ENCODE peak calls at places on chromosomes 16 and 17, in four cellular contexts. Y is A549, O is stomach, J is heart left ventricle. G is an unnamed sample. For H3K4me1, the result is how much of the 10 kb centered on the place peaks cover.

GRCh38 chr17:74877592-74878543 is 5.1 kb upstream of the FDXR start:
- DNase-seq in Y (no peak), O (peak), J (no peak), G (no peak)

GRCh38 chr17:8954339-8954738 is 11.2 kb downstream of the PIK3R5 start:
- DNase-seq in Y (no peak), O (peak), J (peak), G (peak)

GRCh38 chr17:47240806-47241205 is 12.8 kb upstream of the ITGB3 start:
- DNase-seq in Y (no peak), O (no peak), J (no peak), G (no peak)

GRCh38 chr16:16871196-16871595 is 492.3 kb downstream of the NPIPA7 start:
- DNase-seq in Y (no peak), O (no peak), J (no peak), G (no peak)

GRCh38 chr17:74289688-74290087 is 15.7 kb downstream of the DNAI2 start:
- DNase-seq in Y (no peak), O (no peak), J (no peak), G (no peak)

GRCh38 chr16:49698931-49699715 is 156.8 kb downstream of the ZNF423 start:
- DNase-seq in Y (no peak), O (no peak), J (peak), G (peak)

GRCh38 chr17:885971-886571 is 93.5 kb downstream of the NXN start:
- DNase-seq in Y (no peak), O (peak), J (peak), G (peak)

GRCh38 chr16:9597967-9598730 is 506.7 kb downstream of the HAPSTR1 start:
- DNase-seq in Y (no peak), O (no peak), J (no peak), G (no peak)

GRCh38 chr16:65832269-65832668 is 534.2 kb upstream of the CDH5 start:
- DNase-seq in Y (no peak), O (no peak), J (no peak), G (no peak)

GRCh38 chr16:9033125-9033830 is 58.2 kb upstream of the HAPSTR1 start:
- DNase-seq in Y (peak), O (peak), J (no peak), G (no peak)

GRCh38 chr17:64097196-64097936 is 32.6 kb downstream of the ERN1 start:
- DNase-seq in Y (no peak), O (no peak), J (no peak), G (no peak)

GRCh38 chr16:63363738-63364137 is 1327.5 kb upstream of the CDH8 start:
- DNase-seq in Y (no peak), O (no peak), J (no peak), G (no peak)

GRCh38 chr16:4293181-4293716 is 20.4 kb upstream of the TFAP4 start:
- DNase-seq in Y (no peak), O (no peak), J (no peak), G (no peak)

DNA sequence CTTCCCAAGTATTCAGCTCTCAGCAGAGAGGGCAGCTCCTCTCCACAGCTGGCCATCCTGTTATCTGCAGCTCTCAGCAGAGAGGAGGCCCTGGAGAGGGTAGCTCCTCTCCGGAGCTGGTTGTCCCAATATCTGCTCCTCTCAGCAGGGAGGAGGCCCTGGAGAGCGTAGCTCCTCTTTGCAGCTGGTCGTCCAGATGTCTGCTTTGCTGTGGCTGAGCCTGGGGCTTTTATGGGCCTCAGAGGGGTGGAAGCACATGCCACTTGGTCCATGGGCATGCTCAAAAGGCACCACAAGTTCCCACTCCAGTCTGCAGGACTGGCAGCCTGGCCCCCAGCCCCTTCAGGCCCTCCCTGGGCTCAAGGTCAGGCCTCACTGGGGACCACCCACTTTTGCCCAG is 314.3 kb downstream of the KCNJ2 start:
- DNase-seq in Y (no peak), O (no peak), J (no peak), G (no peak)
- H3K4me1 ChIP-seq in Y (under half), O (under half), J (under half), G (under half)

DNA sequence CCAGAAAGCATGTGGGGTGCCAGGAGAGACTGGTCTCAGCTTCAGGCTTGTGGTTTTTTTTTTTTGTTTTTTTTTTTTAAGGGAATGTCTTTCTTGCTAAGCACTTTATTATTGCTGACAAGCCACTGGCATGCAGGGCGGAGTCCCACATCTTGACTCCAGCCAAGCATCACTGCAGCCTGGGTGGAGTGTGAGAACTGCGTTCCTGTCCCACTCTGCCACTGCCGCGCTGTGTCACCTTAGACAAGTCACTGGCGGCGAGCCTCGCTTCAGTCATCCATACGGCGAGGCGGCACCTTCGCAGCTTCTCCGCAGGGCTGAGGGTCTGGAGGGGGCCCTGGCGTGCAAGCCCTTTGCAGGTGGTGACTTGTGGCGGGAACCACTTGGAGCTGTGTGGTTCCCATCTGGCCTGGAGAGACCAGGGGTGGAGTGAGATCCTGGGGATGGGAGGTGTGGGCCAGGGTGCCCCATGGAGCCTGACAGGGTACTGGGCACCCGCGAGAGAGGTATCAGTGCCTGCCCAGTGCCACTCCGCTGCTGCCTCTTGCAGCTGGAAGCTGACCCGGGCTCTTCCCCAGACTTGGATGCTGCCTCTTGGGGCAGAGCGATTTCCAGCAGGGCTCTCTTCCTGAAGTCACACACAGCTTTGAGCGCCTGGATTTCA is 99.1 kb upstream of the CIBAR2 start:
- DNase-seq in Y (no peak), O (no peak), J (peak), G (no peak)
- TF ChIP-seq POLR2A in Y (no peak), O (no peak), J (no peak), G (no peak)

GRCh38 chr17:72119280-72119962 is 1.4 kb upstream of the SOX9 start:
- DNase-seq in Y (no peak), O (no peak), J (no peak), G (no peak)
- H3K4me3 ChIP-seq in Y (peak), O (peak), J (peak), G (peak)

GRCh38 chr16:69404275-69404805 is 18.5 kb upstream of the TERF2 start:
- DNase-seq in Y (peak), O (peak), J (no peak), G (no peak)
- H3K4me1 ChIP-seq in Y (half or more), O (under half), J (under half), G (under half)

GRCh38 chr17:82084373-82085030 is 13.5 kb downstream of the FASN start:
- DNase-seq in Y (no peak), O (no peak), J (no peak), G (no peak)
- TF ChIP-seq POLR2A in Y (no peak), O (no peak), J (no peak), G (no peak)

GRCh38 chr16:88384222-88385111 is 1.7 kb downstream of the ZNF469 start:
- DNase-seq in Y (no peak), O (no peak), J (no peak), G (no peak)
- H3K4me3 ChIP-seq in Y (peak), O (peak), J (peak), G (peak)

DNA sequence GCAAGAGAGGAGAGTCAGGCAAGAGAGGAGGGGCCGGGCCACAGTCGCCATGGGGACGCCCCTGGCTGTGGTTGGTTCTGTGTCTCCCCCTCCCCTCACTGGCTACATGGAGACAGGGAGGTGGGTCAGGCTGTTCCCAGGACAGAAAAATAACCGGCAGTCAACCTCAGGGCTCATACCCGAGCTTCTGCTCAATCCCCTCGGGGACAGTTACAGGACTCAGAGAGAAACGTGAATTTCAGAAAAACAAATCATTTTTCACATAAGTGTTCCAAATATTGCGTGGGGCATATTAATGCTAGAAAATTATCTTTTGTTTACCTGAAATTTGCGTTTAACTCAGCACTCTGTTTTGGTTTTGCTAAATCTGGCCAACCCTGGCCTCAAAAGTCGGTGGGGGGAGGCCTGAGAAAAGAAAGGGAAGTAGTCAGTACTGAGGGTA is 22.2 kb upstream of the CPSF4L start:
- DNase-seq in Y (no peak), O (no peak), J (peak), G (peak)
- H3K4me1 ChIP-seq in Y (under half), O (half or more), J (under half), G (half or more)

DNA sequence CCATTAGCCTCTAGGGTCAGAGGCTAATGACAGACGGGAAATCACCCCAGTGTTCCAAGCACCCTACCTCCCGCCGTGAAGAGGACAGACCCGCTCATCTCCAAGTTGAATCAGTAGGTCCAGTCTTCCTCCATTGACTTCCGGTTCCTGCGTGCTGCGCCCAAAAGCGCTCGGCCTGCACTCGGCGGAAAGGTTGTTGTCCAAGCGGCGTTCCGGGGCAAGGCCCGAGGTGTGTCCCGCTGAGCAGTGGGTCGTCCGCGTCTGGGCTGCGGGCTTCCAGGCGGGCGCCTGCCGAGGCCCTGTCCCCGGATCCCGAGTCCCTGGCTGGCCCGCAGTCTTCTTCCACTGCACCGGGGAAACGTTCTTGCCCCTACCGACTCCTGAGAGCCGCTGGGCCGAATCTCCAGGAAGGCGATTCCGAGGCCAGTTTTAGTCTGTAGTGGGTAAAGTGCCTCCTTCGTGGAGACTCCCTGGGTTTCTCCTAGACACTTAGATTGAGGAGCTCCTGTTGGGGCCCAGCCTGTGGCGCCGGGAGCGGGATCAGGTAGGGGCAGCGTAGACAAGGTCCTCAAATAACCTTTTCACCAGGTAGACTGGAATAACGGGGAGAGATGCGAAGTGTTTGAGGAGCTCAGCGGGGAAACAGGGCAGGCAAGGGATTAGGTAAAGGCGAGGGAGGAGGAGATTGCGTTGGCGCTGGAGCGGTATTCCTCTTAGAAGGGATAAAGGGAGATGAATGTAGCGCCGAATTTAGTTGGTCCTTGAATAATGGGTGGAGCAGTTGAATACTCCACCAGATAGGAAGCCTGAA is at the start of gene TEFM:
- DNase-seq in Y (peak), O (peak), J (peak), G (peak)
- TF ChIP-seq POLR2A in Y (peak), O (no peak), J (peak), G (no peak)

GRCh38 chr16:51445250-51445649 is 294.2 kb upstream of the SALL1 start:
- DNase-seq in Y (no peak), O (no peak), J (no peak), G (no peak)

GRCh38 chr16:51440096-51440495 is 289.0 kb upstream of the SALL1 start:
- DNase-seq in Y (no peak), O (no peak), J (no peak), G (no peak)

GRCh38 chr16:51441331-51441730 is 290.3 kb upstream of the SALL1 start:
- DNase-seq in Y (no peak), O (no peak), J (no peak), G (no peak)

GRCh38 chr16:51442140-51442539 is 291.1 kb upstream of the SALL1 start:
- DNase-seq in Y (no peak), O (no peak), J (no peak), G (no peak)
- H3K4me3 ChIP-seq in Y (no peak), O (no peak), J (no peak), G (no peak)

GRCh38 chr17:17086585-17086984 is 44.3 kb downstream of the MPRIP start:
- DNase-seq in Y (no peak), O (no peak), J (no peak), G (no peak)

GRCh38 chr17:17088511-17089205 is 46.4 kb downstream of the MPRIP start:
- DNase-seq in Y (no peak), O (no peak), J (no peak), G (no peak)

GRCh38 chr17:17087424-17088103 is 45.3 kb downstream of the MPRIP start:
- DNase-seq in Y (no peak), O (no peak), J (no peak), G (peak)

GRCh38 chr17:17089206-17089550 is 46.9 kb downstream of the MPRIP start:
- DNase-seq in Y (no peak), O (no peak), J (no peak), G (peak)

GRCh38 chr17:17088104-17088485 is 45.8 kb downstream of the MPRIP start:
- DNase-seq in Y (no peak), O (no peak), J (no peak), G (peak)
- H3K4me1 ChIP-seq in Y (half or more), O (half or more), J (half or more), G (under half)

G was measured in tibial nerve.